ENCODE peak calls at places on chromosome 1, in six cellular contexts. I is NCI-H2171 treated with DMSO at 0.1 percent for 48 hours; G is smooth muscle cell of the brain vasculature; D is HT1080; J is GM12891; S is stimulated activated CD4-positive, alpha-beta T cell treated with anti-CD3 and anti-CD28 coated beads, TNF-alpha, amount 100 ng/mL, for 48 hours. L is an unnamed sample.

GRCh38 chr1:185284533-185285244 is 32.4 kb downstream of the IVNS1ABP start:
- DNase-seq in I (no peak), G (no peak), D (no peak), J (no peak), S (no peak), L (no peak)

GRCh38 chr1:20399196-20399595 is 86.8 kb downstream of the CAMK2N1 start:
- DNase-seq in I (no peak), G (no peak), D (no peak), J (no peak), S (no peak), L (no peak)

GRCh38 chr1:200302192-200302892 is 107.5 kb downstream of the ZNF281 start:
- DNase-seq in I (peak; percentile 46), G (no peak), D (peak; percentile 9), J (no peak), S (peak; percentile 33), L (peak; percentile 38)

GRCh38 chr1:229880271-229881170 is 186.5 kb upstream of the GALNT2 start:
- DNase-seq in I (no peak), G (no peak), D (no peak), J (no peak), S (no peak), L (no peak)

GRCh38 chr1:64864018-64864945 is 102.1 kb downstream of the JAK1 start:
- DNase-seq in I (no peak), G (no peak), D (no peak), J (peak; percentile 56), S (no peak), L (no peak)

GRCh38 chr1:85940621-85941306 is 215.8 kb downstream of the COL24A1 start:
- DNase-seq in I (no peak), G (no peak), D (no peak), J (no peak), S (no peak), L (no peak)

GRCh38 chr1:64172458-64172983 is 30.9 kb upstream of the UBE2U start:
- DNase-seq in I (peak; percentile 48), G (no peak), D (no peak), J (no peak), S (no peak), L (no peak)

GRCh38 chr1:15919316-15919715 is 56.6 kb downstream of the ZBTB17 start:
- DNase-seq in I (no peak), G (no peak), D (peak; percentile 82), J (no peak), S (peak; percentile 59), L (no peak)

GRCh38 chr1:85471558-85471957 is 6.6 kb upstream of the DDAH1 start:
- DNase-seq in I (no peak), G (no peak), D (no peak), J (no peak), S (no peak), L (no peak)

L was measured in DMS79 treated with DMSO at 0.1 percent for 48 hours.